ENCODE peak calls at places on chromosome 3, in nine cellular contexts. Z, H, O, S, E, F, K, L and T are unnamed samples.

GRCh38 chr3:124597273-124597672 is 133.0 kb upstream of the UMPS start:
- DNase-seq in H (peak; percentile 43), Z (no peak), E (no peak), F (no peak), S (no peak), L (no peak), O (no peak), K (no peak), T (no peak)

GRCh38 chr3:52873433-52874159 is 23.8 kb downstream of the STIMATE start:
- DNase-seq in Z (no peak), K (no peak), L (no peak), O (no peak), E (peak; percentile 78), S (no peak), H (no peak), F (no peak), T (peak; percentile 36)

GRCh38 chr3:16667633-16668032 is 62.4 kb upstream of the DAZL start:
- DNase-seq in F (no peak), H (no peak), O (no peak), E (no peak), Z (peak; percentile 28), S (peak; percentile 34), L (no peak), K (no peak), T (peak; percentile 45)

GRCh38 chr3:53702776-53703175 is 143.4 kb downstream of the CHDH start:
- DNase-seq in E (no peak), L (no peak), S (no peak), Z (no peak), K (no peak), O (no peak), H (no peak), F (no peak), T (no peak)

GRCh38 chr3:161117646-161118045 is 12.5 kb upstream of the B3GALNT1 start:
- DNase-seq in L (no peak), Z (no peak), F (no peak), S (no peak), K (no peak), H (no peak), E (no peak), O (no peak), T (no peak)

GRCh38 chr3:85355572-85355971 is 396.8 kb downstream of the CADM2 start:
- DNase-seq in E (no peak), H (no peak), S (no peak), Z (no peak), F (no peak), O (no peak), L (no peak), K (no peak), T (no peak)

GRCh38 chr3:65484964-65485363 is 553.8 kb downstream of the MAGI1 start:
- DNase-seq in S (no peak), L (no peak), Z (peak; percentile 82), O (no peak), K (no peak), H (no peak), F (no peak), E (no peak), T (no peak)

GRCh38 chr3:36697397-36698001 is 66.9 kb downstream of the DCLK3 start:
- DNase-seq in O (no peak), H (no peak), S (no peak), Z (no peak), K (no peak), F (no peak), E (peak; percentile 14), L (no peak), T (no peak)

GRCh38 chr3:132966374-132966773 is 71.8 kb upstream of the TMEM108 start:
- DNase-seq in H (no peak), K (no peak), S (no peak), E (no peak), O (no peak), L (no peak), Z (no peak), F (no peak), T (peak; percentile 8)

GRCh38 chr3:159273608-159274007 is 471.8 kb downstream of the MFSD1 start:
- DNase-seq in H (no peak), Z (peak; percentile 41), F (no peak), S (peak; percentile 49), O (no peak), E (peak; percentile 69), L (peak; percentile 63), K (no peak), T (peak; percentile 68)

GRCh38 chr3:100425321-100425720 is 24.0 kb downstream of the LNP1 start:
- DNase-seq in K (no peak), E (no peak), Z (peak; percentile 35), H (no peak), L (no peak), F (no peak), S (no peak), O (no peak), T (peak; percentile 19)

GRCh38 chr3:33919312-33919711 is 120.9 kb downstream of the PDCD6IP start:
- DNase-seq in H (no peak), O (no peak), F (no peak), E (no peak), S (no peak), Z (no peak), L (no peak), K (no peak), T (no peak)

GRCh38 chr3:53978386-53978785 is 86.7 kb upstream of the SELENOK start:
- DNase-seq in L (no peak), K (no peak), S (no peak), Z (no peak), E (no peak), H (no peak), O (no peak), F (no peak), T (no peak)

GRCh38 chr3:172709776-172710708 is 825 bp downstream of the NCEH1 start:
- DNase-seq in K (peak; percentile 20), L (peak; percentile 75), O (no peak), E (peak; percentile 48), H (no peak), F (no peak), S (peak; percentile 45), Z (peak; percentile 37), T (peak; percentile 45)

GRCh38 chr3:143590660-143591059 is 257.6 kb downstream of the SLC9A9 start:
- DNase-seq in F (no peak), O (no peak), Z (no peak), K (no peak), E (no peak), L (no peak), S (no peak), H (no peak), T (no peak)

GRCh38 chr3:87209115-87209514 is 18.0 kb upstream of the CHMP2B start:
- DNase-seq in F (no peak), S (no peak), H (no peak), K (no peak), L (no peak), E (no peak), Z (no peak), O (no peak), T (no peak)

GRCh38 chr3:41111011-41111410 is 88.3 kb upstream of the CTNNB1 start:
- DNase-seq in L (no peak), E (no peak), O (no peak), S (no peak), H (no peak), Z (no peak), K (no peak), F (no peak), T (no peak)

GRCh38 chr3:188962253-188963247 is 209.2 kb upstream of the TPRG1 start:
- DNase-seq in Z (no peak), F (no peak), O (no peak), H (no peak), E (no peak), K (no peak), S (no peak), L (no peak), T (no peak)

GRCh38 chr3:38823722-38824121 is 7.7 kb upstream of the SCN10A start:
- DNase-seq in S (no peak), O (no peak), Z (no peak), H (no peak), E (no peak), K (no peak), F (no peak), L (peak; percentile 41), T (no peak)

GRCh38 chr3:195001961-195002861 is 268.7 kb downstream of the XXYLT1 start:
- DNase-seq in S (peak; percentile 37), Z (peak; percentile 41), H (peak; percentile 100), L (peak; percentile 86), F (peak; percentile 11), E (peak; percentile 72), O (peak; percentile 27), K (no peak), T (peak; percentile 60)

GRCh38 chr3:46566040-46566631 is at the start of gene LRRC2:
- DNase-seq in E (peak; percentile 71), L (peak; percentile 81), K (peak; percentile 37), H (no peak), Z (no peak), O (peak; percentile 52), F (peak; percentile 36), S (peak; percentile 67), T (peak; percentile 64)

GRCh38 chr3:79019137-79019923 is 748.5 kb downstream of the ROBO1 start:
- DNase-seq in Z (peak; percentile 51), H (peak; percentile 78), F (no peak), E (peak; percentile 97), K (peak; percentile 70), O (no peak), L (peak; percentile 88), S (peak; percentile 93), T (peak; percentile 92)

GRCh38 chr3:85167576-85167975 is 208.8 kb downstream of the CADM2 start:
- DNase-seq in H (no peak), O (no peak), L (no peak), F (no peak), Z (no peak), E (no peak), K (no peak), S (no peak), T (no peak)

GRCh38 chr3:131217296-131217741 is 164.3 kb upstream of the NUDT16 start:
- DNase-seq in O (no peak), L (no peak), Z (peak; percentile 33), S (peak; percentile 70), E (peak; percentile 75), K (no peak), H (peak; percentile 76), F (no peak), T (peak; percentile 68)

GRCh38 chr3:171255236-171255806 is 204.9 kb downstream of the TNIK start:
- DNase-seq in K (no peak), S (no peak), E (no peak), L (no peak), F (peak; percentile 66), Z (peak; percentile 53), O (no peak), H (no peak), T (no peak)

GRCh38 chr3:25585361-25586166 is 79.1 kb downstream of the TOP2B start:
- DNase-seq in K (no peak), F (no peak), Z (peak; percentile 46), O (no peak), E (peak; percentile 39), L (no peak), H (no peak), S (peak; percentile 61), T (peak; percentile 59)

GRCh38 chr3:122508135-122508914 is 6.4 kb downstream of the KPNA1 start:
- DNase-seq in Z (no peak), S (no peak), O (no peak), F (no peak), L (no peak), E (no peak), K (no peak), H (no peak), T (no peak)

GRCh38 chr3:49805884-49806701 is 3.0 kb downstream of the INKA1 start:
- DNase-seq in O (no peak), L (peak; percentile 82), K (no peak), E (peak; percentile 49), H (no peak), S (no peak), F (no peak), Z (no peak), T (no peak)

GRCh38 chr3:128415110-128415772 is 51.4 kb downstream of the DNAJB8 start:
- DNase-seq in O (no peak), H (no peak), L (peak; percentile 39), F (no peak), E (no peak), K (no peak), S (no peak), Z (no peak), T (no peak)

GRCh38 chr3:14280326-14280725 is 101.7 kb downstream of the LSM3 start:
- DNase-seq in K (no peak), L (no peak), O (no peak), F (no peak), Z (peak; percentile 66), S (no peak), E (no peak), H (no peak), T (no peak)

GRCh38 chr3:36477655-36478054 is 97.4 kb downstream of the STAC start:
- DNase-seq in F (no peak), H (no peak), L (no peak), O (no peak), S (peak; percentile 58), E (no peak), K (no peak), Z (no peak), T (peak; percentile 3)